ENCODE peak calls at places on chromosome 5, in five cellular contexts. J, A, X, N and I are unnamed samples.

GRCh38 chr5:36300927-36301540 is 668 bp downstream of the RANBP3L start:
- DNase-seq in J (no peak), A (no peak), X (peak), N (no peak), I (no peak)

GRCh38 chr5:140357731-140358093 is 2.3 kb upstream of the SLC4A9 start:
- DNase-seq in J (peak), A (peak), X (peak), N (peak), I (peak)

GRCh38 chr5:173310861-173311515 is 17.2 kb downstream of the STC2 start:
- DNase-seq in J (no peak), A (no peak), X (no peak), N (peak), I (no peak)

GRCh38 chr5:107576736-107577440 is 93.8 kb downstream of the EFNA5 start:
- DNase-seq in J (no peak), A (no peak), X (no peak), N (peak), I (no peak)

GRCh38 chr5:144162686-144163085 is 7.8 kb downstream of the YIPF5 start:
- DNase-seq in J (no peak), A (no peak), X (no peak), N (no peak), I (no peak)

GRCh38 chr5:142242272-142242671 is 82.5 kb downstream of the SPRY4 start:
- DNase-seq in J (no peak), A (no peak), X (no peak), N (no peak), I (no peak)

GRCh38 chr5:38188591-38188990 is 69.8 kb upstream of the EGFLAM start:
- DNase-seq in J (no peak), A (no peak), X (no peak), N (no peak), I (no peak)

GRCh38 chr5:106258591-106259125 is 1412.1 kb downstream of the EFNA5 start:
- DNase-seq in J (no peak), A (no peak), X (no peak), N (no peak), I (no peak)

GRCh38 chr5:2215059-2215458 is 332.3 kb upstream of the IRX4 start:
- DNase-seq in J (no peak), A (no peak), X (no peak), N (no peak), I (no peak)

GRCh38 chr5:1776831-1777230 is 22.8 kb downstream of the MRPL36 start:
- DNase-seq in J (no peak), A (no peak), X (no peak), N (no peak), I (no peak)

GRCh38 chr5:174601937-174602336 is 122.4 kb upstream of the MSX2 start:
- DNase-seq in J (no peak), A (no peak), X (peak), N (no peak), I (no peak)

GRCh38 chr5:39240750-39241149 is 21.4 kb upstream of the FYB1 start:
- DNase-seq in J (no peak), A (no peak), X (no peak), N (no peak), I (no peak)

GRCh38 chr5:139639619-139640431 is 8.3 kb upstream of the CXXC5 start:
- DNase-seq in J (no peak), A (no peak), X (no peak), N (peak), I (no peak)

GRCh38 chr5:84861306-84861705 is 476.6 kb upstream of the EDIL3 start:
- DNase-seq in J (no peak), A (no peak), X (no peak), N (no peak), I (no peak)

GRCh38 chr5:132044207-132044606 is 16.2 kb upstream of the IL3 start:
- DNase-seq in J (no peak), A (no peak), X (no peak), N (no peak), I (no peak)

GRCh38 chr5:165808358-165808757 is 2302.9 kb downstream of the MAT2B start:
- DNase-seq in J (no peak), A (no peak), X (no peak), N (no peak), I (no peak)

GRCh38 chr5:163496286-163496685 is 9.1 kb upstream of the MAT2B start:
- DNase-seq in J (no peak), A (no peak), X (no peak), N (no peak), I (no peak)

GRCh38 chr5:157456301-157456700 is 3.7 kb upstream of the NIPAL4 start:
- DNase-seq in J (no peak), A (no peak), X (no peak), N (no peak), I (no peak)

GRCh38 chr5:178471666-178472065 is 118.5 kb downstream of the COL23A1 start:
- DNase-seq in J (no peak), A (no peak), X (no peak), N (no peak), I (no peak)

GRCh38 chr5:67815455-67816391 is 399.8 kb upstream of the PIK3R1 start:
- DNase-seq in J (no peak), A (no peak), X (no peak), N (no peak), I (no peak)

GRCh38 chr5:133967124-133967523 is 1.3 kb downstream of the C5orf15 start:
- DNase-seq in J (no peak), A (no peak), X (no peak), N (no peak), I (no peak)

GRCh38 chr5:150066901-150067396 is 19.4 kb downstream of the CSF1R start:
- DNase-seq in J (no peak), A (peak), X (no peak), N (no peak), I (no peak)